ENCODE peak calls at places on chromosome 13, in four cellular contexts. L is fibroblast of pulmonary artery, J is activated B cell treated with CpG ODN at 0.5 μM for 24 hours, P is fibroblast of lung. V is an unnamed sample.
A peak's percentile ranks its signal among the peaks of the same experiment; 100 is the strongest.

GRCh38 chr13:102402292-102402691 is 444 bp upstream of the FGF14 start:
- DNase-seq in L (peak; percentile 10), J (no peak), P (peak; percentile 48), V (no peak)

GRCh38 chr13:90500569-90500968 is 846.9 kb upstream of the MIR17HG start:
- DNase-seq in L (no peak), J (no peak), P (no peak), V (no peak)

GRCh38 chr13:41017153-41017552 is 2.0 kb downstream of the ELF1 start:
- DNase-seq in L (no peak), J (no peak), P (no peak), V (peak; percentile 80)

GRCh38 chr13:37869756-37870488 is at the start of gene TRPC4:
- DNase-seq in L (peak; percentile 73), J (no peak), P (peak; percentile 76), V (no peak)

GRCh38 chr13:35953537-35954206 is 177.5 kb downstream of the DCLK1 start:
- DNase-seq in L (peak; percentile 96), J (no peak), P (peak; percentile 88), V (no peak)

GRCh38 chr13:41411536-41411935 is 45.8 kb upstream of the RGCC start:
- DNase-seq in L (peak; percentile 76), J (no peak), P (peak; percentile 54), V (no peak)

GRCh38 chr13:58852076-58852475 is 1220.5 kb downstream of the PCDH17 start:
- DNase-seq in L (peak; percentile 0), J (no peak), P (peak; percentile 62), V (no peak)

GRCh38 chr13:47628666-47629065 is 372.4 kb downstream of the SUCLA2 start:
- DNase-seq in L (no peak), J (no peak), P (peak; percentile 85), V (no peak)

GRCh38 chr13:38947049-38947448 is 43.6 kb downstream of the STOML3 start:
- DNase-seq in L (no peak), J (no peak), P (no peak), V (no peak)

GRCh38 chr13:94248454-94249233 is 230.8 kb downstream of the DCT start:
- DNase-seq in L (no peak), J (no peak), P (peak; percentile 50), V (no peak)

GRCh38 chr13:80070024-80070703 is 270.8 kb downstream of the SPRY2 start:
- DNase-seq in L (no peak), J (no peak), P (no peak), V (no peak)

GRCh38 chr13:20501548-20501947 is 24.1 kb downstream of the CRYL1 start:
- DNase-seq in L (no peak), J (no peak), P (no peak), V (no peak)

GRCh38 chr13:50589139-50589538 is 254.4 kb downstream of the DLEU7 start:
- DNase-seq in L (peak; percentile 64), J (no peak), P (peak; percentile 99), V (no peak)

GRCh38 chr13:88074794-88075509 is 403.8 kb downstream of the SLITRK5 start:
- DNase-seq in L (peak; percentile 3), J (no peak), P (no peak), V (no peak)

GRCh38 chr13:44710576-44710975 is 134.4 kb upstream of the TSC22D1 start:
- DNase-seq in L (peak; percentile 93), J (no peak), P (peak; percentile 99), V (no peak)

GRCh38 chr13:34941835-34942731 is at the start of gene NBEA:
- DNase-seq in L (peak; percentile 56), J (peak; percentile 82), P (peak; percentile 63), V (peak; percentile 48)
- TF ChIP-seq CTCF in L (no peak), J (no peak), P (peak; percentile 7), V (no peak)

GRCh38 chr13:32259116-32259515 is 56.0 kb downstream of the ZAR1L start:
- DNase-seq in L (no peak), J (no peak), P (no peak), V (no peak)
- TF ChIP-seq CTCF in L (no peak), J (no peak), P (no peak), V (no peak)

GRCh38 chr13:27621116-27621365 is 651 bp upstream of the POLR1D start:
- DNase-seq in L (no peak), J (no peak), P (no peak), V (no peak)

GRCh38 chr13:27620377-27621115 is at the start of gene LNX2:
- DNase-seq in L (peak; percentile 97), J (peak; percentile 97), P (peak; percentile 96), V (peak; percentile 93)

GRCh38 chr13:27621366-27622101 is at the start of gene POLR1D:
- DNase-seq in L (peak; percentile 69), J (peak; percentile 84), P (peak; percentile 63), V (peak; percentile 72)

GRCh38 chr13:27622881-27623280 is 1.2 kb downstream of the POLR1D start:
- DNase-seq in L (no peak), J (no peak), P (no peak), V (no peak)

GRCh38 chr13:27622102-27622820 is 569 bp downstream of the POLR1D start:
- DNase-seq in L (peak; percentile 23), J (no peak), P (no peak), V (no peak)
- TF ChIP-seq CTCF in L (peak; percentile 43), J (no peak), P (peak; percentile 14), V (no peak)

GRCh38 chr13:110616103-110617101 is 1.1 kb downstream of the NAXD start:
- DNase-seq in L (peak; percentile 38), J (peak; percentile 53), P (peak; percentile 63), V (no peak)
- TF ChIP-seq CTCF in L (no peak), J (no peak), P (no peak), V (no peak)

DNA sequence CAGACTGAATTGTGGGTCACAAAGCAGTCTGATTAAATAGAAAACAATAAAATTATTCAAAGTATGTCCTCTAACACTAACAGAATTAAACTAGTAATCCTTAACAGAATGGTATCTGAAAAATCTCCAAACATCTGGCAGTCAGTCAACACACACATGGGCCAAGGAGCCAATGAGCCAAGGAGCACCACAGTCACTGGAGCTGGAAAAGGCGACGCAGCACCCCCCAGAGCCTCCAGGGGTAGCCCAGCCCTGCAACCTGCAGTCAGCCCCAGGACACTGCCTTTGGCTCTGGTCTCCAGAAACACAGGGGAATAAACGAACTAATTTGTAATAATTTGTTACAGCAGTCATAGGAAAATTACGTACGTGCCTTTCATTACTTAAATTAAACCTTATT is 12.3 kb downstream of the TUBGCP3 start:
- DNase-seq in L (peak; percentile 6), J (no peak), P (peak; percentile 21), V (no peak)
- TF ChIP-seq CTCF in L (no peak), J (no peak), P (no peak), V (no peak)

DNA sequence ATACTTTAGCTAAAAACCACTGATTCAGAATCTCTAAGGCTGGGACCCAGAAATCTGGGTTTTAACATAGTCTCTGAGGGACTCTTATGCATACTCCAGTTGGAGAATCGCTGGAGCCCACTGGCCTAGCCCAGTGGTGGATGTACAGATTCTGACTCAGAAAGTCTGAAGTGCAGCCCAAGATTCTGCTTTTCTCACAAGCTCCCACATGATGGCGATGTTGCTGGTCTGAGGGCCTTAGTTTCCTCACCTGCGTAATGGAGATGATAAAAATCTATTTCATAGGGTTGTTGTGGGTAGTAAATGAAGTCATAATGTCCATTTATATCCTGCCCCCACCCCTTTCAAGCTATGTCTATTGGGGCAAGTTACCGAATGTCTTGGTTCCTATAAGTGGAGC is 7.7 kb upstream of the CDADC1 start:
- DNase-seq in L (peak; percentile 51), J (no peak), P (peak; percentile 35), V (no peak)
- TF ChIP-seq CTCF in L (peak; percentile 70), J (no peak), P (peak; percentile 66), V (peak; percentile 69)

GRCh38 chr13:30545320-30545719 is 72.4 kb upstream of the USPL1 start:
- DNase-seq in L (peak; percentile 11), J (no peak), P (no peak), V (no peak)

GRCh38 chr13:30552567-30552966 is 65.2 kb upstream of the USPL1 start:
- DNase-seq in L (no peak), J (no peak), P (no peak), V (no peak)

GRCh38 chr13:30551194-30551593 is 66.5 kb upstream of the USPL1 start:
- DNase-seq in L (peak; percentile 56), J (no peak), P (no peak), V (no peak)
- TF ChIP-seq CTCF in L (peak; percentile 30), J (no peak), P (no peak), V (peak; percentile 25)

GRCh38 chr13:23707674-23708073 is 137.5 kb downstream of the TNFRSF19 start:
- DNase-seq in L (peak; percentile 64), J (no peak), P (no peak), V (no peak)
- TF ChIP-seq CTCF in L (peak; percentile 49), J (no peak), P (peak; percentile 44), V (no peak)

DNA sequence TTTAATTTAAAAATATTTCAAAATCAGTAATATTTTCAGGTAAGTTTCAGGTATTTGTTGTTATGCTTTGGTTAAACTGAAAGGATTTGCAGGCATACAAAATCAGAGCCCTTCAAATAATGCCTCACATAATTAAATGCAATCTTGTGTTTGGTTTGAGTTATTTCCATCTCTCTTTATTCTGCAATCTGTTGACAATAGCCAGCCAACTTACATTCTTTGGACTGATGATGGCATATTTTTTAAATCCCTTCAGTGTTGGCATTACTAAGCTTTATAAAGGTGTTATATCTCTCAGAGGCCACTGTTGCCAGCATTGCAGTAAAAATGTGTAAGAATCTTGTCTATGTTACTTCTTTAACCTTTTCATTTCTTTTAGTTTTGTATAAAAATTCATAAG is 257.2 kb upstream of the RFC3 start:
- DNase-seq in L (peak; percentile 6), J (no peak), P (no peak), V (no peak)
- TF ChIP-seq CTCF in L (no peak), J (no peak), P (no peak), V (no peak)

GRCh38 chr13:28548468-28548867 is 53.5 kb upstream of the FLT1 start:
- DNase-seq in L (no peak), J (no peak), P (no peak), V (no peak)

GRCh38 chr13:28550721-28551497 is 56.0 kb upstream of the FLT1 start:
- DNase-seq in L (no peak), J (no peak), P (no peak), V (no peak)

GRCh38 chr13:28545583-28546333 is 50.8 kb upstream of the FLT1 start:
- DNase-seq in L (no peak), J (no peak), P (no peak), V (no peak)

GRCh38 chr13:28551498-28551895 is 56.6 kb upstream of the FLT1 start:
- DNase-seq in L (no peak), J (no peak), P (no peak), V (no peak)

GRCh38 chr13:28548872-28549271 is 53.9 kb upstream of the FLT1 start:
- DNase-seq in L (no peak), J (no peak), P (no peak), V (no peak)
- TF ChIP-seq CTCF in L (no peak), J (no peak), P (peak; percentile 10), V (no peak)